ENCODE peak calls at places on chromosomes 13 and 19, in six cellular contexts. X is A549, Y is fibroblast of the conjunctiva, E is upper lobe of right lung, P is mesothelial cell of epicardium, O is stomach. I is an unnamed sample.

GRCh38 chr19:51751655-51752054 is at the start of gene FPR1:
- DNase-seq in Y (no peak), O (no peak), E (no peak), P (no peak), X (no peak), I (no peak)

GRCh38 chr13:65855276-65855675 is 1374.9 kb downstream of the PCDH9 start:
- DNase-seq in X (no peak), O (no peak), Y (peak; percentile 10), E (no peak), P (no peak), I (no peak)

GRCh38 chr13:23657056-23657455 is 86.8 kb downstream of the TNFRSF19 start:
- DNase-seq in E (no peak), X (no peak), Y (no peak), P (no peak), O (no peak), I (no peak)

GRCh38 chr19:14940266-14940665 is 1.0 kb upstream of the OR7C2 start:
- DNase-seq in O (no peak), Y (no peak), X (no peak), P (no peak), E (no peak), I (no peak)

GRCh38 chr19:47615714-47616113 is 6.8 kb downstream of the BICRA start:
- DNase-seq in Y (no peak), X (no peak), P (no peak), E (no peak), O (no peak), I (no peak)

GRCh38 chr13:42048625-42049453 is at the start of gene DGKH:
- DNase-seq in O (peak; percentile 85), P (peak; percentile 62), E (peak; percentile 92), X (peak; percentile 61), Y (peak; percentile 46), I (peak; percentile 93)

GRCh38 chr13:76012091-76012721 is 376.1 kb downstream of the LMO7 start:
- DNase-seq in X (no peak), O (no peak), E (no peak), Y (no peak), P (no peak), I (no peak)

GRCh38 chr19:36483653-36484052 is 5.7 kb downstream of the ZNF566 start:
- DNase-seq in X (no peak), E (no peak), P (no peak), Y (no peak), O (no peak), I (no peak)

GRCh38 chr19:1619094-1619439 is 13.8 kb upstream of the UQCR11 start:
- DNase-seq in O (no peak), X (no peak), P (no peak), Y (no peak), E (no peak), I (no peak)

GRCh38 chr13:49693191-49693733 is 2.0 kb upstream of the EBPL start:
- DNase-seq in P (no peak), Y (no peak), X (no peak), O (no peak), E (no peak), I (no peak)

GRCh38 chr19:52190679-52191293 is 934 bp downstream of the PPP2R1A start:
- DNase-seq in E (peak; percentile 70), P (no peak), Y (peak; percentile 29), X (no peak), O (peak; percentile 29), I (no peak)

GRCh38 chr19:38691938-38692457 is 44.5 kb downstream of the ACTN4 start:
- DNase-seq in X (no peak), E (no peak), Y (peak; percentile 89), O (no peak), P (no peak), I (peak; percentile 89)

GRCh38 chr19:50922316-50922853 is 11.2 kb upstream of the KLK4 start:
- DNase-seq in P (peak; percentile 65), O (peak; percentile 75), Y (peak; percentile 57), X (peak; percentile 91), E (peak; percentile 77), I (peak; percentile 82)

GRCh38 chr13:108777421-108778420 is 148.3 kb downstream of the MYO16 start:
- DNase-seq in P (no peak), E (no peak), X (peak; percentile 47), Y (no peak), O (no peak), I (no peak)

GRCh38 chr13:26964278-26965057 is 203.9 kb upstream of the GPR12 start:
- DNase-seq in O (no peak), X (no peak), Y (no peak), E (no peak), P (no peak), I (no peak)

GRCh38 chr13:34617684-34618083 is 324.4 kb upstream of the NBEA start:
- DNase-seq in E (no peak), Y (no peak), O (no peak), P (no peak), X (no peak), I (no peak)

GRCh38 chr13:73859841-73860240 is 274.4 kb downstream of the KLF12 start:
- DNase-seq in X (no peak), O (no peak), E (no peak), P (no peak), Y (no peak), I (no peak)

GRCh38 chr19:54893406-54893805 is 12.5 kb upstream of the NCR1 start:
- DNase-seq in O (no peak), Y (no peak), P (no peak), X (no peak), E (peak; percentile 18), I (no peak)

GRCh38 chr13:50928609-50929274 is 19.2 kb downstream of the RNASEH2B start:
- DNase-seq in O (no peak), Y (no peak), E (no peak), P (no peak), X (no peak), I (no peak)

GRCh38 chr13:103250071-103250470 is 183.9 kb upstream of the SLC10A2 start:
- DNase-seq in E (no peak), O (no peak), X (no peak), P (no peak), Y (no peak), I (no peak)

GRCh38 chr19:48556163-48556562 is 4.2 kb downstream of the SULT2B1 start:
- DNase-seq in E (no peak), O (no peak), X (peak; percentile 91), P (no peak), Y (no peak), I (no peak)

GRCh38 chr13:95298169-95298940 is 2.9 kb downstream of the ABCC4 start:
- DNase-seq in E (peak; percentile 72), P (no peak), Y (no peak), X (no peak), O (no peak), I (peak; percentile 0)

GRCh38 chr13:103772576-103772975 is 706.4 kb upstream of the SLC10A2 start:
- DNase-seq in Y (no peak), O (no peak), P (no peak), E (no peak), X (peak; percentile 1), I (no peak)

GRCh38 chr19:35126624-35126959 is 8.3 kb downstream of the LGI4 start:
- DNase-seq in P (no peak), O (no peak), X (no peak), E (no peak), Y (no peak), I (no peak)

GRCh38 chr19:56217039-56217949 is 15.2 kb downstream of the ZSCAN5C start:
- DNase-seq in P (no peak), E (no peak), Y (no peak), O (no peak), X (no peak), I (peak; percentile 82)

GRCh38 chr13:92136449-92137180 is 738.2 kb downstream of the GPC5 start:
- DNase-seq in X (no peak), Y (no peak), O (no peak), P (no peak), E (no peak), I (no peak)